ENCODE peak calls at places on chromosome 16, in four cellular contexts. One of them, this sample, is unnamed. For H3K4me1, the result is how much of the 10 kb centered on the place peaks cover.

GRCh38 chr16:86523166-86523740 is 12.9 kb downstream of the FOXF1 start:
- DNase-seq in stomach: no peak
- DNase-seq in OCI-LY7: no peak
- DNase-seq in A549: no peak
- DNase-seq in this sample: no peak

GRCh38 chr16:71648162-71648561 is 22.2 kb downstream of the MARVELD3 start:
- DNase-seq in stomach: no peak
- DNase-seq in A549: no peak
- DNase-seq in OCI-LY7: no peak
- DNase-seq in this sample: no peak

GRCh38 chr16:85820604-85821372 is 21.3 kb downstream of the COX4I1 start:
- DNase-seq in OCI-LY7: no peak
- DNase-seq in stomach: no peak
- DNase-seq in A549: no peak
- DNase-seq in this sample: no peak

GRCh38 chr16:35431829-35432663 is 1972.6 kb downstream of the TP53TG3F start:
- DNase-seq in A549: peak
- DNase-seq in OCI-LY7: peak
- DNase-seq in stomach: no peak
- DNase-seq in this sample: peak

GRCh38 chr16:66874079-66874775 is 6.1 kb upstream of the PDP2 start:
- DNase-seq in stomach: no peak
- DNase-seq in OCI-LY7: peak
- DNase-seq in A549: no peak
- DNase-seq in this sample: no peak

GRCh38 chr16:86566601-86566965 is at the start of gene FOXC2:
- DNase-seq in stomach: peak
- DNase-seq in A549: peak
- DNase-seq in OCI-LY7: no peak
- DNase-seq in this sample: peak

GRCh38 chr16:64390102-64390501 is 731.8 kb downstream of the CDH11 start:
- DNase-seq in A549: no peak
- DNase-seq in OCI-LY7: no peak
- DNase-seq in stomach: no peak
- DNase-seq in this sample: no peak

GRCh38 chr16:70759666-70760065 is 41.3 kb downstream of the VAC14 start:
- DNase-seq in OCI-LY7: no peak
- DNase-seq in A549: no peak
- DNase-seq in stomach: no peak
- DNase-seq in this sample: no peak

GRCh38 chr16:30777591-30778297 is 9.3 kb downstream of the ZNF629 start:
- DNase-seq in A549: no peak
- DNase-seq in stomach: no peak
- DNase-seq in OCI-LY7: no peak
- DNase-seq in this sample: no peak

GRCh38 chr16:48383877-48384304 is 1.3 kb downstream of the SIAH1 start:
- DNase-seq in stomach: no peak
- DNase-seq in OCI-LY7: peak
- DNase-seq in A549: peak
- DNase-seq in this sample: no peak

GRCh38 chr16:57245472-57246113 is 534 bp downstream of the ARL2BP start:
- DNase-seq in OCI-LY7: no peak
- DNase-seq in A549: no peak
- DNase-seq in stomach: peak
- DNase-seq in this sample: no peak

GRCh38 chr16:31298958-31299357 is 39.2 kb downstream of the ITGAM start:
- DNase-seq in OCI-LY7: peak
- DNase-seq in A549: peak
- DNase-seq in stomach: no peak
- DNase-seq in this sample: no peak

GRCh38 chr16:11078812-11079459 is 134.6 kb downstream of the CLEC16A start:
- DNase-seq in A549: no peak
- DNase-seq in stomach: no peak
- DNase-seq in OCI-LY7: no peak
- DNase-seq in this sample: no peak

GRCh38 chr16:4984174-4985000 is 26.3 kb downstream of the SEC14L5 start:
- DNase-seq in A549: no peak
- DNase-seq in stomach: no peak
- DNase-seq in OCI-LY7: no peak
- DNase-seq in this sample: no peak

GRCh38 chr16:11629071-11630030 is 38.9 kb upstream of the SNN start:
- DNase-seq in stomach: no peak
- DNase-seq in A549: no peak
- DNase-seq in OCI-LY7: peak
- DNase-seq in this sample: no peak

GRCh38 chr16:85829751-85830445 is 30.4 kb downstream of the COX4I1 start:
- DNase-seq in A549: no peak
- DNase-seq in OCI-LY7: no peak
- DNase-seq in stomach: no peak
- DNase-seq in this sample: no peak

GRCh38 chr16:56191807-56192643 is 736 bp downstream of the GNAO1 start:
- DNase-seq in A549: no peak
- DNase-seq in stomach: no peak
- DNase-seq in OCI-LY7: no peak
- DNase-seq in this sample: no peak

DNA sequence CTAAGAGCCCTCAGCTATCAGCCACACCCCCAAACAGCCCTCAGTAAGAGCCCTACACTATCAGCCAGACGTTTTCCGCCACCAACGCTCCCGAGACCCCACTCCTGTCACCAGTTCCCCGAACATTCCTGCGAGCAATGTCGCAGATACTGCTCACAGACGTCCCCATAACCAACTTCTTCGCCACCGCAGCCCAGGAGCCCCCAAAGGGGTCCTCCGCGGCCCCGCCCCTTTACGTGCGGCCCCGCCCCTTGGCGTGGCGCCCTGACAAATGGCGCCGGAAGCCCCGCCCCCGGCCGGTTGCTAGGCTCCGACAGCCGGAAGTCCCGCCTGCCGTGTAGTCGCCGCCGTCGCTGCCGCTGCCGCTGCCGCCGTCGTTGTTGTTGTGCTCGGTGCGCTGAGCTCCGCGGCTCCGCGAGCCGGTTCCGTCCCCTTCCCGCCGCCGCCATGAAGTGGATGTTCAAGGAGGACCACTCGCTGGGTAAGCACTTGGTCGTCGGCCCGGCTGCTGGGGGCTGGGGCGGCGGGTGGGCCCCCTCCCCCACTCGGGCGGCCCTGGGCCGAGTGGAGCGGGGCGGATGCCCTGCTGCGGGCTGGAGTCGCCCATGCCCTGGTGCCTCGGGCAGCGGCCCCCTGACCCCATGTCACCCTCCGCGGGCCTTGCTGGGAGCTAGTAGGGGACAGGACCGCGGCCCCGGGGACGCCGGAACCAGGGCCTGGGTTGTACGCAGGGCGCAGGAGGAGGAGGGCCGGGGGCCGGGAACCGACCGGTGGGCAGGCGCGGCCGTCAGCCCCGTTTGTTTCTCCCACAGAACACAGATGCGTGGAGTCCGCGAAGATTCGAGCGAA is at the start of gene GABARAPL2:
- DNase-seq in stomach: peak
- DNase-seq in A549: peak
- DNase-seq in OCI-LY7: peak
- DNase-seq in this sample: peak
- H3K4me1 ChIP-seq in stomach: half or more
- H3K4me1 ChIP-seq in A549: under half
- H3K4me1 ChIP-seq in OCI-LY7: half or more
- H3K4me1 ChIP-seq in this sample: under half

GRCh38 chr16:2871926-2872325 is 11.1 kb upstream of the FLYWCH2 start:
- DNase-seq in stomach: no peak
- DNase-seq in A549: no peak
- DNase-seq in OCI-LY7: no peak
- DNase-seq in this sample: no peak

GRCh38 chr16:2866422-2866821 is 8.5 kb upstream of the PRSS22 start:
- DNase-seq in stomach: no peak
- DNase-seq in OCI-LY7: no peak
- DNase-seq in A549: no peak
- DNase-seq in this sample: no peak

GRCh38 chr16:2867987-2868789 is 10.2 kb upstream of the PRSS22 start:
- DNase-seq in A549: peak
- DNase-seq in OCI-LY7: peak
- DNase-seq in stomach: peak
- DNase-seq in this sample: peak

GRCh38 chr16:2869502-2870064 is 11.6 kb upstream of the PRSS22 start:
- DNase-seq in stomach: no peak
- DNase-seq in OCI-LY7: no peak
- DNase-seq in A549: no peak
- DNase-seq in this sample: no peak

GRCh38 chr16:2867661-2867986 is 9.7 kb upstream of the PRSS22 start:
- DNase-seq in stomach: no peak
- DNase-seq in A549: no peak
- DNase-seq in OCI-LY7: no peak
- DNase-seq in this sample: no peak
- H3K4me3 ChIP-seq in stomach: peak
- H3K4me3 ChIP-seq in A549: peak
- H3K4me3 ChIP-seq in OCI-LY7: peak
- H3K4me3 ChIP-seq in this sample: peak

GRCh38 chr16:81799138-81799504 is 20.0 kb downstream of the PLCG2 start:
- DNase-seq in A549: no peak
- DNase-seq in OCI-LY7: no peak
- DNase-seq in stomach: no peak
- DNase-seq in this sample: no peak
- H3K4me1 ChIP-seq in A549: under half
- H3K4me1 ChIP-seq in OCI-LY7: half or more
- H3K4me1 ChIP-seq in stomach: under half
- H3K4me1 ChIP-seq in this sample: under half

GRCh38 chr16:77786448-77786847 is 1.9 kb upstream of the VAT1L start:
- DNase-seq in A549: no peak
- DNase-seq in stomach: no peak
- DNase-seq in OCI-LY7: no peak
- DNase-seq in this sample: no peak

GRCh38 chr16:77789085-77789611 is 784 bp downstream of the VAT1L start:
- DNase-seq in stomach: no peak
- DNase-seq in OCI-LY7: no peak
- DNase-seq in A549: no peak
- DNase-seq in this sample: no peak

GRCh38 chr16:77789646-77790370 is 1.4 kb downstream of the VAT1L start:
- DNase-seq in OCI-LY7: no peak
- DNase-seq in A549: no peak
- DNase-seq in stomach: no peak
- DNase-seq in this sample: no peak

GRCh38 chr16:77787452-77787851 is 912 bp upstream of the VAT1L start:
- DNase-seq in stomach: no peak
- DNase-seq in A549: no peak
- DNase-seq in OCI-LY7: no peak
- DNase-seq in this sample: no peak

GRCh38 chr16:77788196-77789084 is at the start of gene VAT1L:
- DNase-seq in OCI-LY7: no peak
- DNase-seq in A549: peak
- DNase-seq in stomach: no peak
- DNase-seq in this sample: no peak
- H3K4me3 ChIP-seq in OCI-LY7: no peak
- H3K4me3 ChIP-seq in A549: peak
- H3K4me3 ChIP-seq in stomach: peak
- H3K4me3 ChIP-seq in this sample: peak

GRCh38 chr16:1550696-1551095 is 17.2 kb downstream of the TMEM204 start:
- DNase-seq in OCI-LY7: no peak
- DNase-seq in A549: no peak
- DNase-seq in stomach: no peak
- DNase-seq in this sample: no peak
- H3K4me1 ChIP-seq in OCI-LY7: under half
- H3K4me1 ChIP-seq in A549: under half
- H3K4me1 ChIP-seq in stomach: half or more
- H3K4me1 ChIP-seq in this sample: under half

This sample was measured in HAP-1.